ENCODE peak calls at places on chromosomes 7 and 10, in eight cellular contexts. Z, K, I, L, R, F, M and S are unnamed samples. For H3K4me1, the result is how much of the 10 kb centered on the place peaks cover.

GRCh38 chr7:20828947-20829346 is 42.3 kb upstream of the SP8 start:
- DNase-seq in K (no peak), L (no peak), I (no peak), F (peak), Z (no peak), M (no peak), R (no peak), S (no peak)

GRCh38 chr10:86756511-86757109 is at the start of gene BMPR1A:
- DNase-seq in L (peak), R (no peak), K (no peak), F (no peak), Z (no peak), I (peak), M (peak), S (peak)

GRCh38 chr7:131459256-131459655 is 97.2 kb downstream of the PODXL start:
- DNase-seq in R (no peak), I (peak), L (no peak), K (no peak), Z (no peak), M (no peak), F (no peak), S (no peak)

GRCh38 chr10:120783901-120784300 is 67.3 kb upstream of the WDR11 start:
- DNase-seq in F (no peak), I (no peak), Z (no peak), K (no peak), L (no peak), M (no peak), R (no peak), S (no peak)

GRCh38 chr7:4014649-4015048 is 667.4 kb upstream of the FOXK1 start:
- DNase-seq in F (no peak), L (no peak), I (no peak), M (peak), R (no peak), Z (no peak), K (no peak), S (no peak)

GRCh38 chr10:90751107-90751997 is 106.5 kb downstream of the HTR7 start:
- DNase-seq in K (no peak), R (no peak), I (peak), M (no peak), F (peak), L (peak), Z (peak), S (no peak)

GRCh38 chr7:151125459-151125834 is 39.2 kb downstream of the AGAP3 start:
- DNase-seq in M (peak), Z (peak), R (peak), I (peak), L (peak), K (no peak), F (no peak), S (no peak)

GRCh38 chr7:33807779-33808482 is 97.4 kb upstream of the BMPER start:
- DNase-seq in M (no peak), R (peak), Z (peak), F (no peak), L (peak), I (peak), K (no peak), S (no peak)

GRCh38 chr7:65746398-65746669 is 126.5 kb upstream of the VKORC1L1 start:
- DNase-seq in R (no peak), Z (no peak), L (peak), M (no peak), K (no peak), I (no peak), F (no peak), S (no peak)

GRCh38 chr10:132247943-132248342 is 59.8 kb downstream of the STK32C start:
- DNase-seq in L (peak), I (no peak), R (no peak), K (no peak), F (no peak), Z (no peak), M (no peak), S (no peak)

GRCh38 chr7:96143495-96144259 is 178.2 kb downstream of the SLC25A13 start:
- DNase-seq in L (no peak), M (no peak), K (no peak), F (no peak), R (no peak), Z (no peak), I (no peak), S (no peak)

GRCh38 chr7:74180866-74181265 is 6.7 kb downstream of the EIF4H start:
- DNase-seq in F (no peak), I (no peak), M (no peak), K (no peak), Z (no peak), R (no peak), L (no peak), S (no peak)

GRCh38 chr10:34229917-34230316 is 585.2 kb downstream of the PARD3 start:
- DNase-seq in Z (no peak), L (no peak), K (no peak), R (no peak), M (no peak), I (no peak), F (no peak), S (no peak)

DNA sequence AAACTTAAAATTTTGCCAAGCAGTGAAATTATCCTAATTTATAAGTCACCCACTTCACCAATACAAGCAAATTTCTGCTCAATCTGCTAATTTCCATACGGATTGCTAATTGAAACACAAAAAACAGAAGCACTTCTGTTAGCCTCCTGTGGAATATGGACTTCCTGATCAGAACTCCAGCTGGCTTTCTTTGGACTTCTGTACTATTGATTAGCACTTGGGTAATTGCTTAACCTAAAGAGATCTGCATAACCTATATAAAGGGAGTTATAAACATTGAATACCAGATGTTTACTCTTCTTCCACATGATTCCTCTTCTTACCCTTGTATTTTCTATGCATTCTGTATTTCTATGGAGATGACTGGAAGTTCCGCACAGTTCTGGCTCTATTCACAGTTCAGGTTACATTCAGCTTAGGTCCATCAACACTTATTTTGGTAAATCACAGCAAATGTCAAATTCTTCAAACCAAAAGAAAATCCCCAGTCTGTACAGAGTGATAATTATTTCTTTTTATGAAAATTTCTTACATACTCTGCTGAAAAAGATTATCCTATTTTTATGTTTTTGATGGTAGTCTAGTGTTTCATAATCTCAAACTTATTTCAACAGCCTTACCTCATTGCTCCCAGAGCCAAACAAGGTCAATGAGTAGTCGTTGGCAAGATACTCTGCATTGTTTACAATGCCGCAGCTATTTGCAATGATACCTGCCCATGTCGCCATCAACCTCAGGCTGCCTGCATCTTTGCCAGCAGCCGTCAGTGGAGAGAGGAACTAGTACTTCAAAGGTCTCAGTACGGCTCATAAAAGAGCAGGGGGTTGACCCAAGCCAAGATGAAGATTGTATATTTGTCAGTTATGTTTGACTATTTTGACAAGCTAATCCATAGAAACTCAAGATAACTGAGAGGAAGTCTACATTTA is 225.6 kb downstream of the AHR start:
- DNase-seq in I (peak), Z (peak), K (peak), F (no peak), L (peak), M (peak), R (no peak), S (no peak)
- H3K4me3 ChIP-seq in I (no peak), Z (no peak), K (no peak), F (no peak), L (no peak), M (no peak), R (no peak), S (peak)

DNA sequence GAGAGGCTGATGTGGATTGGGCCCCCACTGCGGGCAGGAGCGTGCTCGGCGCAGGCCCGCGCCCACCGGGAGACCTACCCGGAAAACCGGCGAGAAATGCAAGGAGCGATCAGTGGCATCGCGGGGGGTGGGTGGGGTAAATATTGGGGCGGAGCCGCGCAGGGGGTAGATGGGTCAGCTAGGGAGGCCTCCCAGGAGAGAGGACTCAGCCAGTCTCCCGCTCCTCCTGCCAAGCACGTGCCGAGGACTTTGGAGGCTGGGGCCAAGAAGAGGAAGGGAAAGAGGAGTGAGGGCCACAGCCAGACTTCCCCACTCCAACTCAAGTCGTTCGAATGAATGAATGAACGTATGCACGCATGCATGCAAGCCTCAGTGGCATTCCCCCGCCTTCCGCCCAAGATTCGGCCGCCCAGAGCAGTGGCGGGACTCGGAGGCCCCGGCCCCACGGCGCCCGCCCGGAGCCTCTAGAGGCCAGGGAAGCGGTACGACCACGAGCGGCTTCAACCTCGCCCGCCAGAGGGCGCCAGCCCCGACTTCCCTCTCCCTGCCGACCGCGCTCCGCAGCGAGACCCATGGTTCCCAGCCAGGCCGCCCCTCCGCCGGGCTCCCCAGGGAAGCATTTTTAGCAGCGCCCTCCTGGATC is 3.6 kb downstream of the NPM3 start:
- DNase-seq in L (peak), R (peak), I (peak), M (peak), Z (peak), K (peak), F (peak), S (no peak)
- H3K4me1 ChIP-seq in L (under half), R (half or more), I (under half), M (half or more), Z (half or more), K (under half), F (under half), S (under half)

GRCh38 chr7:5332579-5332978 is 49.8 kb downstream of the SLC29A4 start:
- DNase-seq in K (no peak), F (no peak), Z (no peak), M (no peak), R (no peak), I (no peak), L (no peak), S (no peak)

GRCh38 chr7:5337047-5337446 is 54.3 kb downstream of the SLC29A4 start:
- DNase-seq in Z (no peak), R (no peak), F (no peak), L (no peak), M (no peak), K (no peak), I (no peak), S (no peak)

GRCh38 chr7:5334671-5335070 is 51.9 kb downstream of the SLC29A4 start:
- DNase-seq in K (no peak), R (no peak), M (no peak), Z (no peak), F (no peak), I (no peak), L (no peak), S (no peak)

GRCh38 chr7:5330288-5330687 is 47.5 kb downstream of the SLC29A4 start:
- DNase-seq in Z (no peak), I (no peak), K (no peak), L (no peak), F (no peak), M (no peak), R (no peak), S (no peak)

GRCh38 chr7:5333121-5334050 is 50.6 kb downstream of the SLC29A4 start:
- DNase-seq in R (no peak), L (no peak), F (no peak), Z (peak), I (no peak), K (no peak), M (no peak), S (no peak)
- H3K4me3 ChIP-seq in R (no peak), L (no peak), F (no peak), Z (no peak), I (no peak), K (no peak), M (no peak), S (no peak)

DNA sequence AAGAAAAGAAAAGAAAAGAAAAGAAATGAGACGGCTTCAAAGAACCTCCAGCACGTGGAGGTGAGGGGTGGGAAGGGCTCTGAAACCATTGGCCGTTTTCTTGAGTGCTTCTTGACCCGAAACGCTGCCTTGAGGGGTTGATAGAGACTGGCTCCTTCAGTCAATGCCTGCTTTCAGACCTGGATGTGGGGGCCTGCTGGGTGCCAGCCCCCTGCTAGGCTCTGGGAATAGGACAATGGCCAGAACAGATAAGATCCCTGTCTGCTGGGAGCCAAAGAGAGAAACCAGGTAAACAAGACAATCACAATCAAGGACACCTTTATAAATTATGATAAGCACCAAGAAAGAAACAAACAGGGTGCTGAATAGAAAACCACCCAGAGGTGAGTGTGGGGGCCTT is 27.7 kb downstream of the ZMIZ1 start:
- DNase-seq in Z (no peak), I (no peak), K (no peak), L (no peak), F (no peak), M (no peak), R (no peak), S (no peak)
- H3K4me1 ChIP-seq in Z (half or more), I (under half), K (half or more), L (half or more), F (under half), M (half or more), R (half or more), S (under half)

GRCh38 chr10:5840314-5841307 is 27.4 kb upstream of the GDI2 start:
- DNase-seq in M (no peak), I (no peak), F (no peak), L (peak), R (peak), K (peak), Z (peak), S (no peak)
- H3K4me3 ChIP-seq in M (no peak), I (no peak), F (no peak), L (no peak), R (no peak), K (no peak), Z (no peak), S (no peak)